ENCODE peak calls at places on chromosomes 12 and 14, in six cellular contexts. L, J, S, Z, Y and A are unnamed samples.

GRCh38 chr14:24665440-24665991 is 31.5 kb upstream of the GZMB start:
- DNase-seq in S (no peak), Y (no peak), Z (no peak), L (no peak), J (no peak), A (no peak)

GRCh38 chr12:57521475-57522018 is 1.1 kb upstream of the MBD6 start:
- DNase-seq in Y (no peak), J (peak), L (no peak), S (peak), Z (no peak), A (peak)

GRCh38 chr12:108773798-108774788 is 42.8 kb upstream of the CORO1C start:
- DNase-seq in Y (no peak), L (peak), J (peak), Z (no peak), S (peak), A (peak)

GRCh38 chr14:63100597-63100996 is 55.3 kb upstream of the KCNH5 start:
- DNase-seq in L (no peak), S (no peak), Y (no peak), Z (no peak), J (no peak), A (no peak)

GRCh38 chr12:49956663-49957569 is 4.8 kb upstream of the AQP5 start:
- DNase-seq in Y (no peak), S (no peak), J (no peak), L (no peak), Z (no peak), A (no peak)

GRCh38 chr12:85036241-85036707 is at the start of the genes LRRIQ1 and TSPAN19:
- DNase-seq in J (peak), Y (peak), L (peak), S (peak), Z (peak), A (peak)

GRCh38 chr12:110819646-110820045 is 27.1 kb upstream of the CCDC63 start:
- DNase-seq in Y (no peak), S (no peak), Z (no peak), J (no peak), L (no peak), A (no peak)

GRCh38 chr14:36383674-36384421 is 63.4 kb upstream of the MBIP start:
- DNase-seq in J (no peak), Y (no peak), S (no peak), Z (peak), L (no peak), A (no peak)

GRCh38 chr14:69354383-69355154 is 43.5 kb downstream of the ERH start:
- DNase-seq in L (no peak), J (no peak), S (peak), Z (no peak), Y (peak), A (no peak)

GRCh38 chr14:23910081-23910875 is 43.3 kb upstream of the DHRS4 start:
- DNase-seq in S (peak), L (no peak), J (peak), Z (no peak), Y (no peak), A (no peak)

GRCh38 chr12:29782821-29783772 is 645 bp downstream of the TMTC1 start:
- DNase-seq in S (no peak), J (peak), L (peak), Z (no peak), Y (no peak), A (no peak)

GRCh38 chr14:101057394-101057793 is 153.9 kb upstream of the RTL1 start:
- DNase-seq in Y (no peak), Z (no peak), L (no peak), S (no peak), J (no peak), A (no peak)

GRCh38 chr12:78241472-78241871 is 410.8 kb downstream of the NAV3 start:
- DNase-seq in L (no peak), S (no peak), Y (no peak), J (no peak), Z (peak), A (peak)

GRCh38 chr12:84131076-84131475 is 781.5 kb downstream of the SLC6A15 start:
- DNase-seq in S (no peak), Y (no peak), J (peak), Z (no peak), L (no peak), A (no peak)

GRCh38 chr12:4908694-4909396 is 860 bp upstream of the KCNA1 start:
- DNase-seq in S (no peak), Y (no peak), J (no peak), Z (no peak), L (no peak), A (no peak)

GRCh38 chr12:127750076-127750840 is 516.7 kb upstream of the TMEM132C start:
- DNase-seq in Z (no peak), S (no peak), Y (no peak), J (no peak), L (no peak), A (no peak)

GRCh38 chr12:6228535-6229223 is 28.5 kb downstream of the CD9 start:
- DNase-seq in Y (no peak), S (peak), L (no peak), Z (no peak), J (no peak), A (no peak)

GRCh38 chr14:75648066-75648838 is 12.4 kb downstream of the ERG28 start:
- DNase-seq in J (peak), Z (no peak), S (no peak), Y (no peak), L (peak), A (no peak)

GRCh38 chr12:14126692-14127091 is 145.3 kb upstream of the GRIN2B start:
- DNase-seq in Y (no peak), L (no peak), J (no peak), S (no peak), Z (no peak), A (no peak)

GRCh38 chr12:31687101-31687527 is 27.6 kb downstream of the ETFBKMT start:
- DNase-seq in S (no peak), L (no peak), Y (no peak), J (no peak), Z (no peak), A (no peak)

GRCh38 chr14:101563352-101563653 is 2.0 kb downstream of the DIO3 start:
- DNase-seq in J (no peak), L (no peak), S (no peak), Z (no peak), Y (no peak), A (no peak)

GRCh38 chr12:124328116-124328515 is 33.2 kb downstream of the RFLNA start:
- DNase-seq in S (no peak), L (no peak), Z (no peak), Y (no peak), J (no peak), A (no peak)

GRCh38 chr14:53954551-53955233 is 1.9 kb downstream of the BMP4 start:
- DNase-seq in Y (no peak), J (peak), S (no peak), L (no peak), Z (no peak), A (no peak)

GRCh38 chr12:77943466-77943865 is 112.8 kb downstream of the NAV3 start:
- DNase-seq in Y (no peak), J (peak), S (no peak), Z (no peak), L (no peak), A (no peak)

GRCh38 chr14:47715330-47715729 is 39.9 kb upstream of the MDGA2 start:
- DNase-seq in J (no peak), Y (no peak), Z (no peak), S (no peak), L (no peak), A (no peak)

GRCh38 chr14:60514378-60515243 is 5.7 kb downstream of the SIX6 start:
- DNase-seq in Z (peak), S (no peak), J (peak), Y (no peak), L (peak), A (peak)

GRCh38 chr14:68694516-68695235 is 98.2 kb downstream of the ZFP36L1 start:
- DNase-seq in Z (no peak), S (no peak), J (peak), Y (no peak), L (no peak), A (no peak)

GRCh38 chr12:58425481-58426392 is 484.4 kb downstream of the ATP23 start:
- DNase-seq in L (peak), S (peak), Y (no peak), Z (no peak), J (peak), A (no peak)

GRCh38 chr14:63542231-63542999 is 762 bp downstream of the PPP2R5E start:
- DNase-seq in S (peak), L (no peak), Y (peak), J (peak), Z (no peak), A (peak)

GRCh38 chr14:36582011-36582873 is at the start of gene NKX2-8:
- DNase-seq in Y (no peak), S (no peak), L (no peak), J (no peak), Z (no peak), A (peak)

GRCh38 chr14:51674294-51675002 is 22.7 kb downstream of the FRMD6 start:
- DNase-seq in J (peak), L (no peak), Z (no peak), S (no peak), Y (no peak), A (no peak)

GRCh38 chr12:13099910-13100609 is 3.4 kb downstream of the GSG1 start:
- DNase-seq in Y (no peak), J (no peak), Z (peak), S (no peak), L (no peak), A (no peak)

GRCh38 chr12:29867823-29868222 is 84.1 kb upstream of the TMTC1 start:
- DNase-seq in S (no peak), J (no peak), Y (no peak), L (no peak), Z (no peak), A (no peak)

GRCh38 chr12:124774462-124775167 is 89.0 kb downstream of the SCARB1 start:
- DNase-seq in J (peak), L (peak), Y (no peak), S (peak), Z (no peak), A (no peak)